ENCODE peak calls at places on chromosomes 5 and 9, in four cellular contexts. L, U, W and G are unnamed samples.
A peak's percentile ranks its signal among the peaks of the same experiment; 100 is the strongest.

GRCh38 chr9:130871395-130872057 is 25.1 kb downstream of the QRFP start:
- DNase-seq in L (no peak), U (no peak), W (no peak), G (no peak)

GRCh38 chr5:89573336-89573735 is 690.4 kb upstream of the MEF2C start:
- DNase-seq in W (no peak), U (no peak), L (no peak), G (no peak)

GRCh38 chr5:20335978-20336377 is 348.0 kb upstream of the CDH18 start:
- DNase-seq in U (no peak), L (no peak), W (no peak), G (peak; percentile 15)

GRCh38 chr5:54224083-54224836 is 86.1 kb downstream of the ARL15 start:
- DNase-seq in L (no peak), W (no peak), U (no peak), G (no peak)

GRCh38 chr5:147857302-147858129 is 21.0 kb upstream of the SCGB3A2 start:
- DNase-seq in L (no peak), W (no peak), U (peak; percentile 76), G (peak; percentile 59)

GRCh38 chr5:180093241-180093640 is 21.7 kb upstream of the RNF130 start:
- DNase-seq in U (no peak), W (no peak), L (no peak), G (no peak)

GRCh38 chr5:56478062-56478461 is 244.9 kb upstream of the ANKRD55 start:
- DNase-seq in L (no peak), U (no peak), W (no peak), G (no peak)

GRCh38 chr5:90020575-90021535 is 388.7 kb downstream of the CETN3 start:
- DNase-seq in W (no peak), U (no peak), L (no peak), G (peak; percentile 20)

GRCh38 chr9:123933401-123933800 is 3.5 kb upstream of the DENND1A start:
- DNase-seq in L (no peak), W (no peak), U (peak; percentile 24), G (no peak)

GRCh38 chr5:111584651-111585050 is 72.3 kb upstream of the STARD4 start:
- DNase-seq in U (no peak), W (no peak), L (no peak), G (no peak)

GRCh38 chr9:3191715-3192114 is 334.1 kb downstream of the RFX3 start:
- DNase-seq in L (no peak), W (no peak), U (no peak), G (no peak)

GRCh38 chr5:1856596-1857255 is 26.0 kb downstream of the IRX4 start:
- DNase-seq in L (no peak), U (no peak), W (no peak), G (no peak)

GRCh38 chr5:151923865-151924264 is 786 bp downstream of the GLRA1 start:
- DNase-seq in U (peak; percentile 63), W (no peak), L (no peak), G (no peak)

GRCh38 chr5:143241892-143242291 is 161.6 kb downstream of the NR3C1 start:
- DNase-seq in W (no peak), L (no peak), U (no peak), G (no peak)

GRCh38 chr5:124744170-124744911 is 2.1 kb downstream of the ZNF608 start:
- DNase-seq in L (peak; percentile 48), W (peak; percentile 59), U (peak; percentile 57), G (no peak)

GRCh38 chr9:89134709-89135108 is 43.9 kb downstream of the SHC3 start:
- DNase-seq in L (no peak), U (no peak), W (no peak), G (no peak)

GRCh38 chr9:91843093-91843492 is 106.9 kb downstream of the ROR2 start:
- DNase-seq in U (no peak), W (no peak), L (no peak), G (no peak)
- H3K4me1 ChIP-seq in U (peaks cover 4% of the 10 kb centered on the region), W (peaks cover 19% of the 10 kb centered on the region), L (peaks cover 24% of the 10 kb centered on the region), G (no peaks in the 10 kb centered on the region)

GRCh38 chr5:150631326-150631701 is 9.1 kb upstream of the SYNPO start:
- DNase-seq in W (no peak), U (no peak), L (no peak), G (no peak)

GRCh38 chr5:150632305-150633160 is 7.9 kb upstream of the SYNPO start:
- DNase-seq in L (no peak), W (peak; percentile 11), U (no peak), G (no peak)

GRCh38 chr5:150636391-150637244 is 3.8 kb upstream of the SYNPO start:
- DNase-seq in W (no peak), L (peak; percentile 55), U (no peak), G (peak; percentile 64)

GRCh38 chr5:150630459-150631325 is 9.8 kb upstream of the SYNPO start:
- DNase-seq in W (peak; percentile 80), L (peak; percentile 85), U (no peak), G (no peak)

DNA sequence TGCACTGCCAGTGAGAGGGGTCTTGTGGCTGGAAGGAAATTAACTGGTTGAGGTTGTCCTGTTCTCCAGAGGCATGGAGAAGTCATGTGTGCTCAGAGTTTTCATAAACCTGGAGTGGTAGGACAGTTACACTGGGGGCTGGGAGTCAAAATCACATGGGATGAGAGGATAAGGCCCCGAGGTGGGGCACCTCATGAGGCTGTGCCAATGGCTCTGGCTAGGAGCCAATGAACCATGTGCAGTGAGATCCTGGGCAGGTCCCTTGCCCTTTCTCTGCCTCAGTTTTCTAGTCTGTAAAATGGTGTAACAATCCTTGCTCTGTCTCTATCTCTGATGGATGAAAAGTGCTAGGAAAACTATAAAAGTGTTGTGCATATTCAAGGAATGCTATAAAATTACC is 7.0 kb upstream of the SYNPO start:
- DNase-seq in U (no peak), L (no peak), W (no peak), G (no peak)
- H3K4me1 ChIP-seq in U (peaks cover 4% of the 10 kb centered on the region), L (peaks cover 87% of the 10 kb centered on the region), W (peaks cover 93% of the 10 kb centered on the region), G (peaks cover 28% of the 10 kb centered on the region)

GRCh38 chr5:132464155-132464939 is 26.2 kb downstream of the IRF1 start:
- DNase-seq in U (no peak), W (no peak), L (no peak), G (peak; percentile 86)

GRCh38 chr5:132461671-132462070 is 28.9 kb downstream of the IRF1 start:
- DNase-seq in W (no peak), L (no peak), U (no peak), G (no peak)

GRCh38 chr5:132463808-132464154 is 26.8 kb downstream of the IRF1 start:
- DNase-seq in U (no peak), W (no peak), L (no peak), G (no peak)

GRCh38 chr5:132461235-132461634 is 29.3 kb downstream of the IRF1 start:
- DNase-seq in W (no peak), L (no peak), U (no peak), G (no peak)

DNA sequence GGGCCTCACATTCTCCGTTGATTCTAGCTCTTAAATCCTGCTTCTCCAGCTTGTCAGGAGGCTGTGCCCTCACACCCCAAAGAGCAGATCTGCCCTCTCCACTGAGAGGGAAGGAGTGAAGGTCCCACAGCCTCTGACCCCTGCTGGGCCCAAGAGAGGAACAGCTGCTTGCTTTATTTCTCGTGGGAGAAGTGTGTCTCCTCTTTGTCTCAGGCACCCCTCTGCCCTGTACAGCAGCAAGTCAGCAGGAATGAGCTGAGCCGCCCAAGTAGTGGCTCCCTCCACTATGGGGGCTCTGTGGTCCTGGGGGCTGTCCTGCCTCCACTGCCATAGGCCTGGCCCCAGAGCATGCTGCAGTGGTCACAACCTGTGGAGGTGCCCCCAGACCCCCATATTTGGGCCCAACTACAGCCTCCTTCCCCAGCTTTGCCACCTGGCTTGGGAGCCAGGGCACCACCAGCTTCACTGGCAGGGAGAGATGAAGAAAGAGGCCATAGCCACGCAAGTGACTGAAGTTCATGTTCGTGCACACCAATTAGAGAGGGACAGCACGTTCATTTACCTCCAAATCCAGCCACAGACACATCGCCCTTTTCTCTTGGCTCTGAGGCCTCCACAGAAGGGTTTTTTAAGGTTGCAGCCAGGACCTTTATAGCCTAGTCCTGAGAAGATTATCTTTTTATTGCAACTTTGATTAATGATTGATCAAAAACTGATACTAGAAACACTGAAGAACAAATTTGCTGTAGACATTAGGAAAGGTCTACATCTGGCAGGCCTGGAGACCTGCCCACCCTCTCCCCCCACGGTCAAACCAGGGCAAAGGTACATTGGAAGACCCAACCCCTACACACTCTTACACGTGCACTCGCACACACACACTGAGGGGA is 27.5 kb downstream of the IRF1 start:
- DNase-seq in L (no peak), W (no peak), U (no peak), G (peak; percentile 37)
- H3K4me1 ChIP-seq in L (peaks cover 95% of the 10 kb centered on the region), W (peaks cover 94% of the 10 kb centered on the region), U (peaks cover 6% of the 10 kb centered on the region), G (peaks cover 76% of the 10 kb centered on the region)

GRCh38 chr5:104126980-104127379 is 564.4 kb upstream of the NUDT12 start:
- DNase-seq in W (no peak), L (no peak), U (no peak), G (no peak)

GRCh38 chr5:104130320-104130719 is 567.7 kb upstream of the NUDT12 start:
- DNase-seq in W (no peak), U (no peak), L (no peak), G (no peak)

GRCh38 chr5:104128348-104128747 is 565.8 kb upstream of the NUDT12 start:
- DNase-seq in W (no peak), U (no peak), L (no peak), G (no peak)
- H3K4me1 ChIP-seq in W (no peaks in the 10 kb centered on the region), U (no peaks in the 10 kb centered on the region), L (no peaks in the 10 kb centered on the region), G (no peaks in the 10 kb centered on the region)